ENCODE peak calls at places on chromosomes 11 and 22, in seven cellular contexts. One of them, this sample, is unnamed.

GRCh38 chr22:49154433-49154832 is 673.2 kb downstream of the BRD1 start:
- DNase-seq in K562: no peak
- DNase-seq in IMR-90: no peak
- DNase-seq in PC-3: no peak
- DNase-seq in Karpas-422: no peak
- DNase-seq in PC-9: no peak
- DNase-seq in MM.1S: no peak
- DNase-seq in this sample: no peak

GRCh38 chr11:12079726-12080556 is 30.4 kb upstream of the MICAL2 start:
- DNase-seq in K562: no peak
- DNase-seq in IMR-90: peak
- DNase-seq in PC-3: peak
- DNase-seq in Karpas-422: no peak
- DNase-seq in PC-9: peak
- DNase-seq in MM.1S: no peak
- DNase-seq in this sample: peak

GRCh38 chr11:536841-537621 is at the start of gene LRRC56:
- DNase-seq in K562: peak
- DNase-seq in IMR-90: peak
- DNase-seq in PC-3: peak
- DNase-seq in Karpas-422: peak
- DNase-seq in PC-9: peak
- DNase-seq in MM.1S: peak
- DNase-seq in this sample: peak

GRCh38 chr11:24453129-24453723 is 43.6 kb upstream of the LUZP2 start:
- DNase-seq in K562: no peak
- DNase-seq in IMR-90: peak
- DNase-seq in PC-3: peak
- DNase-seq in Karpas-422: no peak
- DNase-seq in PC-9: no peak
- DNase-seq in MM.1S: no peak
- DNase-seq in this sample: no peak

GRCh38 chr11:104705475-104706195 is 192.6 kb downstream of the CASP12 start:
- DNase-seq in K562: no peak
- DNase-seq in IMR-90: peak
- DNase-seq in PC-3: peak
- DNase-seq in Karpas-422: peak
- DNase-seq in PC-9: no peak
- DNase-seq in MM.1S: peak
- DNase-seq in this sample: peak

GRCh38 chr22:44848296-44848741 is 95.9 kb downstream of the ARHGAP8 start:
- DNase-seq in K562: no peak
- DNase-seq in IMR-90: peak
- DNase-seq in PC-3: no peak
- DNase-seq in Karpas-422: no peak
- DNase-seq in PC-9: no peak
- DNase-seq in MM.1S: no peak
- DNase-seq in this sample: no peak

GRCh38 chr11:116642481-116642880 is 130.3 kb downstream of the BUD13 start:
- DNase-seq in K562: no peak
- DNase-seq in IMR-90: no peak
- DNase-seq in PC-3: no peak
- DNase-seq in Karpas-422: no peak
- DNase-seq in PC-9: no peak
- DNase-seq in MM.1S: no peak
- DNase-seq in this sample: no peak

GRCh38 chr11:35377262-35377661 is 42.1 kb downstream of the SLC1A2 start:
- DNase-seq in K562: no peak
- DNase-seq in IMR-90: no peak
- DNase-seq in PC-3: no peak
- DNase-seq in Karpas-422: no peak
- DNase-seq in PC-9: no peak
- DNase-seq in MM.1S: no peak
- DNase-seq in this sample: no peak

GRCh38 chr11:67626970-67627369 is 2.8 kb downstream of the NUDT8 start:
- DNase-seq in K562: no peak
- DNase-seq in IMR-90: no peak
- DNase-seq in PC-3: no peak
- DNase-seq in Karpas-422: no peak
- DNase-seq in PC-9: no peak
- DNase-seq in MM.1S: no peak
- DNase-seq in this sample: no peak

GRCh38 chr22:19043111-19044085 is 78.8 kb downstream of the DGCR2 start:
- DNase-seq in K562: peak
- DNase-seq in IMR-90: peak
- DNase-seq in PC-3: no peak
- DNase-seq in Karpas-422: no peak
- DNase-seq in PC-9: no peak
- DNase-seq in MM.1S: no peak
- DNase-seq in this sample: no peak

GRCh38 chr22:37655252-37655563 is 3.3 kb upstream of the PDXP start:
- DNase-seq in K562: no peak
- DNase-seq in IMR-90: no peak
- DNase-seq in PC-3: no peak
- DNase-seq in Karpas-422: no peak
- DNase-seq in PC-9: no peak
- DNase-seq in MM.1S: no peak
- DNase-seq in this sample: no peak

DNA sequence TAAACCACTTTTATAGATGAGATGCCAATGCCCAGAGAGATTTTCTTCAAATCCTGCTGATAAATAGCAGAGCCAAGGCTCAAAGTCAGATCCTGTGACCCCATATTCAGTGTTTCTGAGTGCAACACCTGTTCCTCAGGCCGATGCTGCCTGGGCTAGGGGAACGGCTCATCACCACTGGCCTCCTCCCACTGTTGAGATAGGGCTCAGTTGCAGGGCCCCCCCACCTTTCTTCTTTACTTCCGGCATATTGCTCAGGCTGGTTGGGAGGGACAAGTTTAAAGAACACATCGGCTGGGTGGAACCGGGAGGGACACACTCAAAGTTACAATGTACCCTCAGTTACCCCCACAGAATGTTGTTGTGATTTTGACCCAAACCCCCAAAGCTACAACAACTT is 88.3 kb upstream of the CRTAM start:
- DNase-seq in K562: peak
- DNase-seq in IMR-90: no peak
- DNase-seq in PC-3: no peak
- DNase-seq in Karpas-422: no peak
- DNase-seq in PC-9: no peak
- DNase-seq in MM.1S: no peak
- DNase-seq in this sample: no peak
- H3K4me2 ChIP-seq in K562: no peak
- H3K4me2 ChIP-seq in IMR-90: no peak
- H3K4me2 ChIP-seq in PC-3: no peak
- H3K4me2 ChIP-seq in Karpas-422: peak
- H3K4me2 ChIP-seq in PC-9: no peak
- H3K4me2 ChIP-seq in MM.1S: no peak
- H3K4me2 ChIP-seq in this sample: no peak

GRCh38 chr11:32436751-32437405 is 1.5 kb upstream of the WT1 start:
- DNase-seq in K562: no peak
- DNase-seq in IMR-90: no peak
- DNase-seq in PC-3: no peak
- DNase-seq in Karpas-422: no peak
- DNase-seq in PC-9: no peak
- DNase-seq in MM.1S: no peak
- DNase-seq in this sample: no peak
- H3K4me2 ChIP-seq in K562: no peak
- H3K4me2 ChIP-seq in IMR-90: no peak
- H3K4me2 ChIP-seq in PC-3: peak
- H3K4me2 ChIP-seq in Karpas-422: no peak
- H3K4me2 ChIP-seq in PC-9: no peak
- H3K4me2 ChIP-seq in MM.1S: no peak
- H3K4me2 ChIP-seq in this sample: peak

DNA sequence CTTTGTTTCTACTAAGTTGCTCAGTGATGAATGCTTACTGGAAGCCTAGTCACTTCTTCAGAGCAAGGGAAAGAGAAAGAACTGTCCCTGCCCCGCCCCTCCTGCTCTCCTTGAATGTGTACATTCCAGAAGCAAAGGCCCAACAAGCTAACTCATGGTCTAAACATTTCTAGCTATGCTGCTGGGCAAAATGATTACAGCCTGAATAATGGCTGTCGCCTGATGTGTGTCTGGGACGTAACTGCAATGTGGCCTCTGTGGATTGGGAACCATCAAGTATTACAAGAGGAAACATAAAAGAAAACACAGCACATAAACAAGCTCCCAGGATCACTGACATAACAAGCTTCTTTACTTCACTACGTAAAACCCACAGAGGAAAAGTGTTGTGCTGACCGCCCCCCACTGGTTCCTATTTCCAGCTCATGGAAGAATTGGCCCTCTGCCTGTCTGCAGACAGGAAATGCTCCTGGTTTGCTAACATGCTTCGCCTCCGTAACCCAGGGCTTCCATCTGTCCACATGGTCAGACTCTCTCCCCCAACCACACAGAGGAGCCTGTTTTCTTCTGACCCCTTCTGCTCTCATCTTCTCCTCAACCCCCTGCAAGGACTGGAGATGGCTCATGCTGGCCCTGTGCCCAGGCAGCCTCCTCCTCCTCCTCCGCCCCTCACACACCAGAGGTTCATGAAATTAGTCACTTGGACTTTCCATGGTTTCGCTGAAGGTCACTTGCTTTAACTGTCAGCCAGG is 187.2 kb downstream of the MAML2 start:
- DNase-seq in K562: peak
- DNase-seq in IMR-90: peak
- DNase-seq in PC-3: peak
- DNase-seq in Karpas-422: no peak
- DNase-seq in PC-9: peak
- DNase-seq in MM.1S: no peak
- DNase-seq in this sample: peak
- H3K4me2 ChIP-seq in K562: peak
- H3K4me2 ChIP-seq in IMR-90: peak
- H3K4me2 ChIP-seq in PC-3: peak
- H3K4me2 ChIP-seq in Karpas-422: no peak
- H3K4me2 ChIP-seq in PC-9: peak
- H3K4me2 ChIP-seq in MM.1S: no peak
- H3K4me2 ChIP-seq in this sample: peak

GRCh38 chr22:23858484-23858815 is 775 bp downstream of the SLC2A11 start:
- DNase-seq in K562: no peak
- DNase-seq in IMR-90: no peak
- DNase-seq in PC-3: no peak
- DNase-seq in Karpas-422: no peak
- DNase-seq in PC-9: no peak
- DNase-seq in MM.1S: no peak
- DNase-seq in this sample: no peak
- H3K4me2 ChIP-seq in K562: peak
- H3K4me2 ChIP-seq in IMR-90: peak
- H3K4me2 ChIP-seq in PC-3: peak
- H3K4me2 ChIP-seq in Karpas-422: peak
- H3K4me2 ChIP-seq in PC-9: peak
- H3K4me2 ChIP-seq in MM.1S: peak
- H3K4me2 ChIP-seq in this sample: peak

GRCh38 chr11:75303544-75304224 is 47.8 kb downstream of the ARRB1 start:
- DNase-seq in K562: no peak
- DNase-seq in IMR-90: no peak
- DNase-seq in PC-3: no peak
- DNase-seq in Karpas-422: no peak
- DNase-seq in PC-9: no peak
- DNase-seq in MM.1S: no peak
- DNase-seq in this sample: no peak

GRCh38 chr11:75302346-75302745 is 49.1 kb downstream of the ARRB1 start:
- DNase-seq in K562: no peak
- DNase-seq in IMR-90: no peak
- DNase-seq in PC-3: no peak
- DNase-seq in Karpas-422: no peak
- DNase-seq in PC-9: no peak
- DNase-seq in MM.1S: no peak
- DNase-seq in this sample: no peak

GRCh38 chr11:75298191-75298590 is 53.3 kb downstream of the ARRB1 start:
- DNase-seq in K562: no peak
- DNase-seq in IMR-90: no peak
- DNase-seq in PC-3: peak
- DNase-seq in Karpas-422: no peak
- DNase-seq in PC-9: no peak
- DNase-seq in MM.1S: no peak
- DNase-seq in this sample: no peak

GRCh38 chr11:75301602-75302345 is 49.7 kb downstream of the ARRB1 start:
- DNase-seq in K562: no peak
- DNase-seq in IMR-90: no peak
- DNase-seq in PC-3: no peak
- DNase-seq in Karpas-422: no peak
- DNase-seq in PC-9: no peak
- DNase-seq in MM.1S: no peak
- DNase-seq in this sample: no peak

DNA sequence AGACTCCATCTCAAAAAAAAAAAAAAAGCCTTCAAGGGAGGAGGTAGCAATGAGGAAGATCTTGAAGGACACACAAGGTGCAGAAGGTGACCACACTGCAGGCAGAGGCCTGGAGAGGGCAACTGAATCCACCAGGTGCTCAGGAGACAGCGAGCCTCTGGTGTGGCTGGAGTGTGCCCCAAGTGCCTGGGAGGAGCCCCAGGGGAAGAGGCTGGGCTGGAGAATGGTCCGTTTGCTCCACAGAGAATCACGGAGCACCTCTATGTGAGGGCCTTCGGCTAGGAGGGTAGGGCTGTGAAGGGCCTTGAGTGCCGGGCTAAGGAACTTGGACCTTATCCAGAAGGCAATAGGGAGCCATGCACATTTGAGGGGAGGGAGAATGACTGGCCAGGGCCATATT is 50.3 kb downstream of the ARRB1 start:
- DNase-seq in K562: no peak
- DNase-seq in IMR-90: no peak
- DNase-seq in PC-3: no peak
- DNase-seq in Karpas-422: no peak
- DNase-seq in PC-9: no peak
- DNase-seq in MM.1S: no peak
- DNase-seq in this sample: no peak
- H3K4me2 ChIP-seq in K562: no peak
- H3K4me2 ChIP-seq in IMR-90: no peak
- H3K4me2 ChIP-seq in PC-3: no peak
- H3K4me2 ChIP-seq in Karpas-422: no peak
- H3K4me2 ChIP-seq in PC-9: no peak
- H3K4me2 ChIP-seq in MM.1S: no peak
- H3K4me2 ChIP-seq in this sample: no peak

GRCh38 chr11:60454212-60454611 is 1.4 kb upstream of the MS4A1 start:
- DNase-seq in K562: no peak
- DNase-seq in IMR-90: no peak
- DNase-seq in PC-3: no peak
- DNase-seq in Karpas-422: no peak
- DNase-seq in PC-9: no peak
- DNase-seq in MM.1S: no peak
- DNase-seq in this sample: no peak

GRCh38 chr11:60457576-60457975 is 1.9 kb downstream of the MS4A1 start:
- DNase-seq in K562: no peak
- DNase-seq in IMR-90: no peak
- DNase-seq in PC-3: no peak
- DNase-seq in Karpas-422: peak
- DNase-seq in PC-9: no peak
- DNase-seq in MM.1S: no peak
- DNase-seq in this sample: no peak

GRCh38 chr11:60459345-60459744 is 3.7 kb downstream of the MS4A1 start:
- DNase-seq in K562: no peak
- DNase-seq in IMR-90: no peak
- DNase-seq in PC-3: no peak
- DNase-seq in Karpas-422: peak
- DNase-seq in PC-9: no peak
- DNase-seq in MM.1S: no peak
- DNase-seq in this sample: no peak

GRCh38 chr11:60455531-60456042 is at the start of gene MS4A1:
- DNase-seq in K562: no peak
- DNase-seq in IMR-90: no peak
- DNase-seq in PC-3: no peak
- DNase-seq in Karpas-422: peak
- DNase-seq in PC-9: no peak
- DNase-seq in MM.1S: no peak
- DNase-seq in this sample: no peak
- H3K4me2 ChIP-seq in K562: no peak
- H3K4me2 ChIP-seq in IMR-90: no peak
- H3K4me2 ChIP-seq in PC-3: no peak
- H3K4me2 ChIP-seq in Karpas-422: peak
- H3K4me2 ChIP-seq in PC-9: no peak
- H3K4me2 ChIP-seq in MM.1S: no peak
- H3K4me2 ChIP-seq in this sample: no peak

GRCh38 chr11:121463689-121464335 is 11.0 kb upstream of the SORL1-AS1 start:
- DNase-seq in K562: no peak
- DNase-seq in IMR-90: no peak
- DNase-seq in PC-3: peak
- DNase-seq in Karpas-422: no peak
- DNase-seq in PC-9: no peak
- DNase-seq in MM.1S: no peak
- DNase-seq in this sample: no peak
- H3K4me2 ChIP-seq in K562: no peak
- H3K4me2 ChIP-seq in IMR-90: no peak
- H3K4me2 ChIP-seq in PC-3: peak
- H3K4me2 ChIP-seq in Karpas-422: peak
- H3K4me2 ChIP-seq in PC-9: peak
- H3K4me2 ChIP-seq in MM.1S: no peak
- H3K4me2 ChIP-seq in this sample: no peak